ENCODE peak calls at places on chromosome 14, in nine cellular contexts. A is glutamatergic neuron; L is effector CD8-positive, alpha-beta T cell; V is neural crest cell; B is posterior cingulate gyrus; F is AG04449; M is aorta; G is iPS-NIHi11; J is endothelial cell. C is an unnamed sample.

GRCh38 chr14:105866841-105867321 is 340.5 kb downstream of the TMEM121 start:
- DNase-seq in B (peak; percentile 3), L (no peak), G (no peak), F (no peak), V (no peak), M (peak; percentile 33), J (no peak), A (no peak), C (no peak)

GRCh38 chr14:27725482-27725881 is 1041.1 kb upstream of the FOXG1 start:
- DNase-seq in V (no peak), A (no peak), M (no peak), F (no peak), G (no peak), B (no peak), J (no peak), L (no peak), C (no peak)

GRCh38 chr14:23636317-23637211 is at the start of gene DHRS2:
- DNase-seq in B (no peak), J (no peak), A (no peak), F (no peak), G (no peak), V (no peak), L (no peak), M (no peak), C (no peak)

GRCh38 chr14:55731881-55732498 is 152.0 kb downstream of the KTN1 start:
- DNase-seq in M (no peak), A (peak; percentile 58), G (no peak), V (peak; percentile 62), B (no peak), L (peak; percentile 14), F (no peak), J (peak; percentile 59), C (peak; percentile 64)

GRCh38 chr14:26993541-26993940 is 395.7 kb upstream of the NOVA1 start:
- DNase-seq in V (no peak), J (no peak), F (no peak), L (no peak), A (no peak), M (no peak), B (no peak), G (no peak), C (no peak)

GRCh38 chr14:74548881-74549280 is 55.3 kb downstream of the ISCA2 start:
- DNase-seq in V (no peak), B (no peak), A (no peak), J (no peak), G (no peak), L (no peak), M (peak; percentile 94), F (no peak), C (no peak)

GRCh38 chr14:91292476-91292875 is 48.0 kb upstream of the GPR68 start:
- DNase-seq in A (no peak), F (no peak), M (no peak), V (no peak), G (no peak), J (no peak), B (no peak), L (no peak), C (peak; percentile 54)

GRCh38 chr14:105859717-105860614 is 333.6 kb downstream of the TMEM121 start:
- DNase-seq in G (no peak), B (peak; percentile 7), L (no peak), J (no peak), M (peak; percentile 44), V (no peak), F (no peak), A (no peak), C (peak; percentile 80)

GRCh38 chr14:102418853-102419240 is 56.1 kb downstream of the TECPR2 start:
- DNase-seq in F (no peak), G (no peak), A (no peak), L (no peak), B (peak; percentile 61), M (no peak), J (no peak), V (no peak), C (no peak)

GRCh38 chr14:22852940-22853767 is 16.8 kb downstream of the MMP14 start:
- DNase-seq in M (peak; percentile 92), L (peak; percentile 90), V (peak; percentile 99), G (peak; percentile 87), B (peak; percentile 73), A (peak; percentile 94), J (peak; percentile 96), F (no peak), C (peak; percentile 91)

C was measured in activated CD8-positive, alpha-beta T cell treated with anti-CD3 and anti-CD28 coated beads, Interleukin-2, amount 10 ng/mL, durations not matched to agents 7 days and 5 days.